ENCODE peak calls at places on chromosomes 16 and 17, in five cellular contexts. U is stimulated activated CD4-positive, alpha-beta T cell treated with anti-CD3 and anti-CD28 coated beads, Interleukin-2, amount 100 ng/mL, for 4 hours; P is lower leg skin; S is anterior cingulate cortex; Q is T-helper 2 cell. G is an unnamed sample.

GRCh38 chr17:27578718-27579085 is 52.3 kb upstream of the LGALS9 start:
- DNase-seq in S (no peak), P (no peak), U (no peak), Q (peak), G (no peak)

GRCh38 chr17:39640493-39641118 is 3.7 kb downstream of the STARD3 start:
- DNase-seq in S (no peak), U (no peak), Q (no peak), P (no peak), G (no peak)

GRCh38 chr16:88497561-88498420 is 44.7 kb downstream of the ZFPM1 start:
- DNase-seq in U (no peak), S (no peak), P (no peak), Q (no peak), G (no peak)

GRCh38 chr17:61002316-61002736 is 324.7 kb downstream of the BCAS3 start:
- DNase-seq in U (no peak), P (no peak), Q (peak), S (no peak), G (no peak)

GRCh38 chr16:2710021-2710710 is 9.9 kb downstream of the PRSS27 start:
- DNase-seq in Q (no peak), U (no peak), S (no peak), P (no peak), G (no peak)

GRCh38 chr16:1390239-1390638 is 24.3 kb downstream of the UNKL start:
- DNase-seq in U (no peak), S (no peak), Q (no peak), P (no peak), G (no peak)

GRCh38 chr17:27755706-27756466 is 44.4 kb downstream of the NOS2 start:
- DNase-seq in U (no peak), Q (no peak), P (no peak), S (no peak), G (no peak)

GRCh38 chr17:20920813-20921199 is 122.0 kb downstream of the USP22 start:
- DNase-seq in S (no peak), U (no peak), P (no peak), Q (no peak), G (no peak)

GRCh38 chr17:40018211-40019121 is 3.2 kb downstream of the CSF3 start:
- DNase-seq in S (no peak), U (no peak), Q (no peak), P (no peak), G (no peak)

GRCh38 chr16:1691276-1691675 is 13.2 kb downstream of the JPT2 start:
- DNase-seq in Q (no peak), S (no peak), U (no peak), P (no peak), G (no peak)

GRCh38 chr17:28563475-28563874 is 7.8 kb downstream of the PIGS start:
- DNase-seq in S (no peak), Q (no peak), P (no peak), U (no peak), G (no peak)

GRCh38 chr17:66904760-66905637 is 59.5 kb upstream of the CACNG4 start:
- DNase-seq in Q (no peak), U (no peak), S (no peak), P (no peak), G (no peak)

GRCh38 chr17:40879026-40879425 is 6.0 kb downstream of the KRT20 start:
- DNase-seq in Q (no peak), U (no peak), S (no peak), P (no peak), G (no peak)

GRCh38 chr17:50129303-50129945 is 536 bp downstream of the SAMD14 start:
- DNase-seq in P (no peak), Q (peak), S (no peak), U (no peak), G (no peak)

GRCh38 chr17:27552467-27552779 is 78.6 kb upstream of the LGALS9 start:
- DNase-seq in Q (no peak), P (no peak), U (no peak), S (no peak), G (no peak)

GRCh38 chr16:17454331-17454730 is 16.4 kb downstream of the XYLT1 start:
- DNase-seq in P (no peak), Q (no peak), U (no peak), S (no peak), G (no peak)

GRCh38 chr16:62391940-62392339 is 355.7 kb upstream of the CDH8 start:
- DNase-seq in S (no peak), Q (no peak), P (no peak), U (no peak), G (no peak)

GRCh38 chr17:32323784-32324590 is 18.0 kb downstream of the C17orf75 start:
- DNase-seq in P (no peak), S (peak), U (peak), Q (peak), G (no peak)

GRCh38 chr16:11196286-11196828 is 59.6 kb downstream of the SOCS1 start:
- DNase-seq in U (no peak), P (no peak), S (no peak), Q (no peak), G (no peak)